ENCODE peak calls at places on chromosomes 12 and 14, in five cellular contexts. U is EH, G is DMS79, W is adrenal gland, R is cardiac septum. H is an unnamed sample.

GRCh38 chr12:131211279-131211938 is 257.7 kb downstream of the ADGRD1 start:
- DNase-seq in U (no peak), G (no peak), W (no peak), R (peak), H (no peak)

GRCh38 chr12:6899837-6900519 is 4.6 kb upstream of the LRRC23 start:
- DNase-seq in U (peak), G (peak), W (peak), R (peak), H (no peak)

GRCh38 chr12:13073191-13073590 is 29.0 kb downstream of the FAM234B start:
- DNase-seq in U (peak), G (no peak), W (peak), R (no peak), H (no peak)

GRCh38 chr14:54669759-54670630 is 103.1 kb downstream of the SAMD4A start:
- DNase-seq in U (peak), G (no peak), W (no peak), R (no peak), H (no peak)

GRCh38 chr12:46217686-46218508 is 50.9 kb downstream of the SLC38A1 start:
- DNase-seq in U (no peak), G (no peak), W (no peak), R (no peak), H (no peak)

GRCh38 chr14:59407246-59407615 is 57.9 kb downstream of the GPR135 start:
- DNase-seq in U (peak), G (no peak), W (no peak), R (no peak), H (no peak)

GRCh38 chr14:74563233-74563585 is 48.8 kb downstream of the LTBP2 start:
- DNase-seq in U (peak), G (peak), W (no peak), R (no peak), H (no peak)

GRCh38 chr12:120689397-120690082 is 2.6 kb downstream of the MLEC start:
- DNase-seq in U (no peak), G (no peak), W (no peak), R (no peak), H (no peak)

GRCh38 chr12:6607751-6608591 is 792 bp upstream of the CHD4 start:
- DNase-seq in U (peak), G (peak), W (peak), R (no peak), H (peak)

GRCh38 chr14:54338696-54339317 is 58.0 kb upstream of the CDKN3 start:
- DNase-seq in U (peak), G (peak), W (no peak), R (no peak), H (no peak)

GRCh38 chr12:108238474-108238873 is 100.6 kb downstream of the CMKLR1 start:
- DNase-seq in U (no peak), G (no peak), W (no peak), R (no peak), H (no peak)

GRCh38 chr12:124437121-124437520 is 130.3 kb downstream of the NCOR2 start:
- DNase-seq in U (no peak), G (no peak), W (no peak), R (no peak), H (no peak)